ENCODE peak calls at places on chromosomes 2 and 18, in eight cellular contexts. F is GM23248, C is Peyer's patch, S is HAP-1, H is colonic mucosa, X is right cardiac atrium, Q is tibial nerve, P is astrocyte. Z is an unnamed sample. For H3K4me1, the result is how much of the 10 kb centered on the place peaks cover.

GRCh38 chr2:235021752-235022151 is 69.9 kb downstream of the SH3BP4 start:
- DNase-seq in P (peak), F (peak), S (no peak), H (no peak), X (no peak), C (no peak), Q (no peak), Z (no peak)

GRCh38 chr2:141699573-141699972 is 431.2 kb downstream of the LRP1B start:
- DNase-seq in H (no peak), F (no peak), Q (no peak), S (no peak), P (no peak), X (no peak), C (no peak), Z (no peak)

GRCh38 chr18:812673-813404 is 797 bp upstream of the YES1 start:
- DNase-seq in Q (peak), F (peak), S (peak), H (peak), C (no peak), P (peak), X (peak), Z (peak)

GRCh38 chr2:226649871-226650660 is 149.6 kb downstream of the IRS1 start:
- DNase-seq in F (peak), C (peak), S (no peak), P (peak), X (peak), H (peak), Q (peak), Z (peak)

GRCh38 chr2:226669905-226670304 is 129.7 kb downstream of the IRS1 start:
- DNase-seq in F (no peak), X (no peak), Q (no peak), H (no peak), P (no peak), S (no peak), C (no peak), Z (no peak)

GRCh38 chr2:134634054-134634630 is 84.7 kb downstream of the TMEM163 start:
- DNase-seq in S (no peak), X (no peak), F (no peak), P (no peak), Q (no peak), C (no peak), H (no peak), Z (no peak)

GRCh38 chr2:219253753-219254589 is at the start of gene TUBA4A:
- DNase-seq in H (peak), Q (peak), X (peak), F (peak), S (peak), P (peak), C (peak), Z (peak)

GRCh38 chr2:55168221-55169154 is 63.6 kb downstream of the CLHC1 start:
- DNase-seq in Q (no peak), C (no peak), X (peak), S (peak), P (peak), H (peak), F (peak), Z (peak)

GRCh38 chr2:240638517-240639160 is 13.4 kb downstream of the GPR35 start:
- DNase-seq in Q (no peak), F (no peak), X (peak), H (no peak), S (no peak), P (no peak), C (no peak), Z (peak)

GRCh38 chr18:65751145-65752085 is 603 bp downstream of the CDH7 start:
- DNase-seq in Q (no peak), X (peak), H (no peak), F (no peak), S (no peak), C (peak), P (peak), Z (peak)

GRCh38 chr2:130371723-130372054 is 15.8 kb downstream of the PTPN18 start:
- DNase-seq in H (no peak), X (peak), P (peak), Q (no peak), C (no peak), F (peak), S (peak), Z (peak)

GRCh38 chr2:103161456-103162289 is 399.8 kb downstream of the TMEM182 start:
- DNase-seq in H (peak), P (peak), Q (no peak), S (peak), X (peak), C (no peak), F (peak), Z (peak)

GRCh38 chr2:135258193-135258592 is 206.1 kb downstream of the RAB3GAP1 start:
- DNase-seq in X (no peak), P (no peak), C (no peak), H (no peak), F (no peak), Q (no peak), S (no peak), Z (no peak)

GRCh38 chr2:21642647-21643046 is 518.9 kb downstream of the TDRD15 start:
- DNase-seq in P (no peak), C (no peak), Q (no peak), H (no peak), X (no peak), F (no peak), S (no peak), Z (no peak)

GRCh38 chr2:57207191-57207590 is 839.4 kb upstream of the VRK2 start:
- DNase-seq in C (no peak), F (no peak), P (no peak), H (no peak), Q (no peak), X (no peak), S (no peak), Z (no peak)

GRCh38 chr2:230693411-230693810 is 19.2 kb upstream of the CAB39 start:
- DNase-seq in F (no peak), X (no peak), C (no peak), H (no peak), P (no peak), Q (no peak), S (no peak), Z (no peak)

GRCh38 chr2:97735161-97735561 is 21.8 kb downstream of the ZAP70 start:
- DNase-seq in F (no peak), X (no peak), P (no peak), S (no peak), H (no peak), C (peak), Q (no peak), Z (no peak)

GRCh38 chr2:197929008-197929885 is 124.9 kb downstream of the PLCL1 start:
- DNase-seq in H (no peak), Q (no peak), S (no peak), P (no peak), F (no peak), C (no peak), X (no peak), Z (no peak)

GRCh38 chr2:23377772-23378171 is 7.2 kb upstream of the KLHL29 start:
- DNase-seq in F (peak), S (no peak), X (no peak), H (no peak), Q (no peak), C (no peak), P (no peak), Z (no peak)

GRCh38 chr2:2892378-2892777 is 485.2 kb downstream of the EIPR1 start:
- DNase-seq in F (no peak), S (no peak), C (no peak), Q (no peak), H (no peak), X (no peak), P (no peak), Z (no peak)

GRCh38 chr2:219124379-219125110 is 36.1 kb downstream of the NHEJ1 start:
- DNase-seq in X (peak), Q (no peak), C (peak), P (peak), S (no peak), H (peak), F (peak), Z (peak)

GRCh38 chr2:40199758-40200157 is 252.1 kb downstream of the SLC8A1 start:
- DNase-seq in X (no peak), P (peak), C (no peak), Q (no peak), F (peak), S (no peak), H (no peak), Z (no peak)

GRCh38 chr18:58263055-58263732 is 219.2 kb downstream of the NEDD4L start:
- DNase-seq in Q (no peak), F (no peak), S (peak), H (no peak), C (no peak), X (no peak), P (peak), Z (no peak)

GRCh38 chr2:207528980-207529329 is 807 bp upstream of the CREB1 start:
- DNase-seq in P (no peak), F (peak), Q (no peak), C (no peak), X (no peak), S (no peak), H (peak), Z (peak)

GRCh38 chr2:207530160-207531023 is 630 bp downstream of the CREB1 start:
- DNase-seq in S (peak), Q (no peak), H (peak), P (no peak), F (peak), C (peak), X (peak), Z (peak)

GRCh38 chr2:207529330-207530159 is at the start of gene CREB1:
- DNase-seq in P (peak), Q (peak), S (peak), X (peak), F (peak), C (peak), H (peak), Z (peak)

GRCh38 chr2:207532676-207533075 is 2.9 kb downstream of the CREB1 start:
- DNase-seq in C (peak), Q (no peak), S (no peak), F (no peak), P (no peak), H (no peak), X (no peak), Z (no peak)

DNA sequence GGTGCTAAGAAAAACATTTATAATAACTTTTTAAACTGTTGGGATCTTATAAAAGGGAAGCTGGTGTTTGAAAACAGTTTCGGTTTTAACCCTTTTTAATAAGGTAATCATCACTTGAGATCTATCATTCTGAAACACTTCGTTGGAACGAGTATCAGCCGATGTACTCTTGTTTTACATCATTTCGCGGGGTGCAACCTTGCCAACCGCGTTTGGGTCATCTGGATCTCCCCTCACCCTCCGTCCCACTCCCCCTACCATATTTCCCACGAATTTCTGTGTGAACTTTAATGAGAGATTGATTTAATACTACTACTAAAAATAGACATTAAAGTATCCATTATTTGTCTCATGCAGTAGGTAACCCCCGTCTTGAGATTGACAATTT is 1.3 kb downstream of the CREB1 start:
- DNase-seq in P (no peak), S (no peak), F (peak), H (no peak), Q (no peak), C (no peak), X (no peak), Z (no peak)
- H3K4me1 ChIP-seq in P (under half), S (under half), F (half or more), H (under half), Q (under half), C (under half), X (under half), Z (under half)

GRCh38 chr2:27264253-27264752 is 1.5 kb upstream of the SLC30A3 start:
- DNase-seq in C (no peak), S (no peak), P (no peak), Q (no peak), F (no peak), X (no peak), H (no peak), Z (no peak)

GRCh38 chr2:27261926-27262298 is 935 bp downstream of the SLC30A3 start:
- DNase-seq in H (no peak), X (no peak), S (no peak), Q (no peak), P (no peak), C (no peak), F (no peak), Z (no peak)

GRCh38 chr2:27262379-27263286 is at the start of gene SLC30A3:
- DNase-seq in P (no peak), Q (peak), F (peak), C (peak), H (peak), X (peak), S (peak), Z (peak)

GRCh38 chr2:27263287-27264252 is 723 bp upstream of the SLC30A3 start:
- DNase-seq in Q (no peak), P (no peak), C (no peak), X (no peak), F (no peak), H (no peak), S (no peak), Z (no peak)

GRCh38 chr2:27261241-27261925 is 1.5 kb downstream of the SLC30A3 start:
- DNase-seq in X (no peak), P (no peak), F (no peak), H (no peak), S (no peak), C (no peak), Q (no peak), Z (no peak)
- H3K4me1 ChIP-seq in X (under half), P (under half), F (under half), H (under half), S (under half), C (under half), Q (under half), Z (under half)

DNA sequence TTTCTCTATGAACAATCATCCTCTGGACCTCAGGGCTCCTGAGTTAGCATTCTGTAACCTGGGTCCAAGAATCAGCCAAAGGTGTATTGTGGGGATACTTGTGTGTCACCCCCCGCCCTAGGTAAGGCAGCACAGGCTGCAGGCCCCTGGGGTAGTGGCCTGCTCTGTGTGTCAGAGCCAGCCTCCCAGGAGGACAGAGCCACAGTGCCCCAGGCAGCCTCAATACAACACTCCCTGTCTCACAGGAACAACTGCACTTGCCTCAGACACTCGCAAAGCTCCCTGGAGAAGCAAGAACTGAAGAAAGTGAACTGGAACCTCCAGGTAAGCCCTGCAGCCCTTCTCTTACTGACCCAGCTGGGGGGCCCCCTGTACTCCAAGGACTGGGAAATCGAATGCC is 121.3 kb upstream of the PPP1CB start:
- DNase-seq in P (no peak), S (no peak), H (no peak), F (no peak), C (no peak), Q (no peak), X (no peak), Z (no peak)
- H3K4me1 ChIP-seq in P (under half), S (under half), H (under half), F (under half), C (under half), Q (under half), X (under half), Z (under half)

GRCh38 chr2:75605770-75606535 is 40.6 kb upstream of the MRPL19 start:
- DNase-seq in S (no peak), Q (no peak), P (peak), F (peak), H (no peak), X (no peak), C (no peak), Z (no peak)
- H3K4me1 ChIP-seq in S (under half), Q (under half), P (half or more), F (half or more), H (under half), X (under half), C (under half), Z (under half)

GRCh38 chr2:96208144-96209010 is at the start of gene STARD7:
- DNase-seq in S (peak), X (peak), P (peak), Q (peak), C (peak), F (peak), H (peak), Z (peak)
- H3K4me1 ChIP-seq in S (under half), X (under half), P (under half), Q (under half), C (under half), F (under half), H (under half), Z (under half)

DNA sequence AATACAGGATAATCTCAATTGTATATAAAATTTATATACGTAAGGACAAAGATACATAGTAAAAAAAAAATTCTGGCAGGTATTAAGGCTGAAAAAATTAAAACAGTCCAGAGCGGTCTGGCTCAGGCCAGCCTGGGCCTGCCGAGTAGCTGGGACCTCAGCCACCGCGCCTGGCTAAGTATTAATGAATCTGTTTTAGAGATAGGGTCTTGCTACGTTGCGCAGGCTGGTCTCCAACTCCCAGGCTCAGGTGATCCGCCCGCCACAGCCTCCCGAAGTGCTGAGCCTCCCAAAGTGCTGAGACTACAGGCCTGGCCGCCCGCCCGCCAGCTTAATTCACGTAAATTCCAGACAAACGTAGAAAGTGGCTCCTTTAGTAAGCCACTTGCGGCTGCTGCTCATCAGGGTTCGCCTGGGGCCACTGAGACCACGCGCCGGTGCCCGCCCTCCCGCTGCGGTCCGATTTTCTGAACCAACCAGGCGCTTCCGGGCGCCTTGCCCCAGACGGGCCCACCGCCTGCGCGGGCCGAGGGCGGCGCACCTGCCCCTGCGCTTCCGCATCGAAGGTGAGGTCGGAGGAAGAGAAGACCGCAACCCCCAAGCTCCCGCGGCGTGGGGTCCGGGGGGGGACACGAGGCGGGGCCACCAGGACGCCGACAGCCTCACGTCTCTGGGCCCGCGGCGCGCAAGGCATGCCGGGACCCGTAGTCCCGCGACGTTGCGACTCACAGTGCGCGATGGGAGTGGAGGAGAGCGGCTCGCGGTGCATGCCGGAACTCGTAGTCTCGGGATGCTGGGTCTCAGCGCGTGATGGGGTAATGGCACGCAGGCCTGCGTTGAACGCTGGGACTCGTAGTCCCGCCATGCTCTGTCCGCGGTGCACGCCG is 695 bp upstream of the CTDP1 start:
- DNase-seq in F (peak), Q (peak), H (peak), X (peak), S (peak), P (peak), C (peak), Z (peak)
- H3K4me1 ChIP-seq in F (under half), Q (under half), H (under half), X (under half), S (under half), P (under half), C (under half), Z (under half)

DNA sequence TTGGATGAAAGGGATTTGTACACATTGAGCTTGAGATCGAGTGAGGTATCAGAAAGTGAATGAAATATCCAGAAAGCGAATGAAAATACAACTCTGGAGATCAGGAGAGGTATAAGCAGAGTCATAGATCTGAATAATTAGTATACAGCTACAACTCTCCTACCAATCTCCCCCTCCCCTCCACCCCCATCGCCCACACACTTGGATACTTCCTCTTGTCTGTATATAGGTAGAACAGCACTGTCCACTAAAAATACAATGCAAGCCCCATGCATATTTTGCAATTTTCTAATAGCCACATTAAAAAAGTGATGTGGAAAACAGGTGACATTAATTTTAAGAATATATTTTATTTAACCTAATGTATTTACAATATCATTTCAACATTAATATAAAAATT is 23.7 kb upstream of the WIPF1 start:
- DNase-seq in C (no peak), F (no peak), S (no peak), P (no peak), Q (no peak), X (no peak), H (no peak), Z (no peak)
- H3K4me1 ChIP-seq in C (under half), F (under half), S (under half), P (under half), Q (under half), X (under half), H (under half), Z (under half)

DNA sequence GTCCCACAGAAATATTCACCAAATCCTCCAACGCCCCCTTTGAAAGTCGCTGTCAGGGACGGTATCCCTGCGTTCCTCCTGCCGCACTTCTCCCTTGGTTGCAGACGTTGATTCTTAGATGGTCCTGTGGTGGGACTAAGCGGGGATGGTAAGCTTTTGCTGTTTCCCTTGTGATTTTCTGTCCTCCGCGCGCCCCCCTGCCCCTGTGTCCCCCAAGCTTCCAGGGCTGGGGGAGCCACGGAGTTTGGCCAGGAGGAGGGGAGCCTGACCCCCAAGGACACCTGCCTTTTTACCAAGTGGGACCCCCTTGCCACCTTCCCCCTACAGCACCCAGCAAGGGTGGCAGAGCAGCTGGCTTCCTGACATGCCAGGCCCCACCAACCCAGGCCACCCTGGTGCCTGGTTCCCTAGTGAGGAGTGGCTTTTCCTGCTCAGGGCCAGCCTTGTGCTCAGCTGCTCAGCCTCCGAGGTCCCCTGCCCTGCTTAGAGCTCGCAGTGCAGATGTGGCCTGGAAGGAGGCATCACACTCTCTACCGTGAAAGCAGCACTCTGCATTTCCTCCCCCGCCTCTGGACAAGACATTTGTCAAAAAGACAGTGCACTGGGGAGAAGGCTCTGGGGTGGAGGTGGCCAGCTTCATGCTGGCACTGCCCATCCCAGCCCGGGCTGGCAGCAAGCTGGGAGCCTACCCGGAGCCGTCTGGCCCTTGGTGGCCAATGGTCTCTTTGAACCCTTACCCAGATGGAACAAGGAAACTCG is 49.4 kb downstream of the TWIST2 start:
- DNase-seq in S (no peak), C (no peak), Q (no peak), P (no peak), X (no peak), H (no peak), F (peak), Z (no peak)
- H3K4me1 ChIP-seq in S (under half), C (under half), Q (under half), P (under half), X (under half), H (under half), F (half or more), Z (under half)

Z was measured in testis.